ENCODE peak calls at places on chromosomes 11 and 22, in six cellular contexts. X is endodermal cell, M is A549, L is neural progenitor cell, I is spleen, F is HAP-1. A is an unnamed sample. For H3K4me1, the result is how much of the 10 kb centered on the place peaks cover.

GRCh38 chr11:128929468-128929867 is 13.2 kb downstream of the TP53AIP1 start:
- DNase-seq in F (no peak), X (peak), M (no peak), L (no peak), I (peak), A (no peak)

GRCh38 chr11:86574493-86575207 is 97.8 kb downstream of the ME3 start:
- DNase-seq in M (no peak), X (no peak), F (no peak), L (no peak), I (no peak), A (no peak)

GRCh38 chr22:38755155-38755910 is 465 bp downstream of the SUN2 start:
- DNase-seq in M (peak), X (peak), F (peak), L (peak), I (peak), A (peak)

GRCh38 chr22:19974233-19974861 is 32.7 kb upstream of the TXNRD2 start:
- DNase-seq in L (peak), X (peak), F (peak), I (no peak), M (peak), A (peak)

GRCh38 chr22:25383892-25384291 is 164.5 kb downstream of the CRYBB2 start:
- DNase-seq in L (no peak), F (no peak), M (no peak), X (no peak), I (no peak), A (no peak)

GRCh38 chr22:45671783-45672563 is at the start of gene ATXN10:
- DNase-seq in I (peak), L (peak), F (peak), M (peak), X (peak), A (peak)

GRCh38 chr11:114288139-114288538 is 8.1 kb upstream of the NNMT start:
- DNase-seq in L (no peak), X (no peak), I (no peak), F (no peak), M (no peak), A (no peak)

GRCh38 chr22:37566903-37567798 is 6.9 kb downstream of the CDC42EP1 start:
- DNase-seq in L (peak), I (peak), X (peak), M (peak), F (peak), A (peak)

GRCh38 chr11:69799582-69799981 is 19.6 kb downstream of the FGF3 start:
- DNase-seq in F (peak), X (peak), I (no peak), L (peak), M (peak), A (no peak)

GRCh38 chr11:74014880-74015279 is 6.0 kb upstream of the UCP3 start:
- DNase-seq in F (no peak), X (no peak), L (no peak), M (no peak), I (no peak), A (no peak)

GRCh38 chr11:38060930-38061329 is 1462.9 kb upstream of the RAG2 start:
- DNase-seq in L (no peak), M (no peak), F (no peak), X (no peak), I (no peak), A (no peak)

GRCh38 chr11:57514538-57515331 is 767 bp downstream of the SLC43A1 start:
- DNase-seq in L (peak), X (peak), I (peak), M (no peak), F (peak), A (peak)

GRCh38 chr22:33105501-33105911 is 47.3 kb upstream of the SYN3 start:
- DNase-seq in L (no peak), X (no peak), M (no peak), I (no peak), F (no peak), A (no peak)

GRCh38 chr11:8068605-8069221 is 12.3 kb upstream of the TUB start:
- DNase-seq in M (peak), F (no peak), X (peak), I (peak), L (no peak), A (peak)

GRCh38 chr11:6611092-6612007 is 666 bp downstream of the TAF10 start:
- DNase-seq in L (peak), X (peak), F (peak), M (no peak), I (peak), A (peak)

GRCh38 chr11:120501976-120502755 is 9.4 kb upstream of the GRIK4 start:
- DNase-seq in M (no peak), F (peak), I (no peak), X (no peak), L (no peak), A (no peak)

GRCh38 chr11:100752371-100753073 is 65.4 kb downstream of the ARHGAP42 start:
- DNase-seq in X (no peak), I (no peak), F (no peak), M (no peak), L (no peak), A (no peak)

GRCh38 chr11:103546236-103546635 is 437.0 kb downstream of the DYNC2H1 start:
- DNase-seq in F (no peak), L (no peak), X (no peak), I (no peak), M (no peak), A (no peak)

GRCh38 chr11:12868315-12869073 is 140.6 kb upstream of the RASSF10 start:
- DNase-seq in F (no peak), I (no peak), L (no peak), M (no peak), X (no peak), A (peak)

GRCh38 chr11:119676461-119677020 is 52.5 kb downstream of the NECTIN1 start:
- DNase-seq in M (no peak), L (no peak), I (no peak), X (no peak), F (no peak), A (peak)

GRCh38 chr11:17443926-17444690 is 32.5 kb downstream of the ABCC8 start:
- DNase-seq in F (no peak), X (no peak), L (peak), I (no peak), M (no peak), A (no peak)

GRCh38 chr11:79013509-79013908 is 427.3 kb downstream of the TENM4 start:
- DNase-seq in X (no peak), L (no peak), I (no peak), M (peak), F (no peak), A (no peak)

GRCh38 chr11:127345819-127346459 is 345.4 kb upstream of the KIRREL3 start:
- DNase-seq in L (peak), I (no peak), X (peak), M (peak), F (peak), A (no peak)

GRCh38 chr11:62832346-62833234 is at the start of gene TEX54:
- DNase-seq in I (peak), X (no peak), L (no peak), F (no peak), M (no peak), A (no peak)

GRCh38 chr22:46233231-46233630 is 16.9 kb downstream of the CDPF1 start:
- DNase-seq in F (peak), X (no peak), I (peak), M (no peak), L (no peak), A (no peak)

GRCh38 chr22:42791721-42792452 is 65.2 kb downstream of the ARFGAP3 start:
- DNase-seq in I (no peak), L (no peak), X (no peak), F (no peak), M (no peak), A (no peak)

GRCh38 chr22:19933328-19934241 is 8.0 kb upstream of the COMT start:
- DNase-seq in I (peak), L (no peak), F (no peak), M (no peak), X (no peak), A (no peak)

GRCh38 chr22:49825944-49826602 is 1.6 kb downstream of the BRD1 start:
- DNase-seq in L (no peak), I (peak), M (peak), F (peak), X (no peak), A (peak)

DNA sequence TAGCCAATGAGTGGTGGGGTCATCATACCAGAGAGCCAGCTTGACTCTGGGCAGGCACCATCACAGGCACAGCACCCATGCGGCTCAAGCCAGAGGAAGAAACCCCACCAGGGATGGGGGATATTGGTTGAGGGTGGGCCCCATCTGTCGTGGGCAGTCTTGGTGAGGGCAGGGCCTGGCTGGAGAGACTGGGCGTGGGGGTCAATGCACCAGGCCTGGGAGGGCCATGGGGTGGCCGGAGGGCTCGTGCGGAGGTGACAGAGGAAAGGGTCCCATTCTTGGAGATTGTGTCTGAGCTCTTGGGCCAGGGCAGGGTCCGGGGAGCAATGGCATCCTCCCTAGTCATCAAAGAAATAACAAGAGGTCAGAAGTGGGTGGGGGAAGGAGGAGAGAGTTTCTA is 1.6 kb upstream of the VSIG2 start:
- DNase-seq in F (no peak), M (no peak), I (no peak), L (no peak), X (peak), A (no peak)
- H3K4me1 ChIP-seq in F (under half), M (under half), I (under half), L (under half), X (under half), A (under half)

GRCh38 chr11:117201906-117202305 is 2.7 kb downstream of the TAGLN start:
- DNase-seq in F (no peak), L (no peak), X (no peak), M (no peak), I (no peak), A (no peak)

GRCh38 chr11:117201516-117201866 is 2.3 kb downstream of the TAGLN start:
- DNase-seq in I (no peak), F (no peak), X (no peak), L (no peak), M (no peak), A (no peak)

GRCh38 chr11:117204283-117205080 is 5.3 kb downstream of the TAGLN start:
- DNase-seq in X (peak), F (no peak), I (no peak), M (no peak), L (no peak), A (no peak)

GRCh38 chr11:117202386-117203068 is 3.4 kb downstream of the TAGLN start:
- DNase-seq in X (no peak), F (no peak), I (no peak), L (no peak), M (no peak), A (no peak)

DNA sequence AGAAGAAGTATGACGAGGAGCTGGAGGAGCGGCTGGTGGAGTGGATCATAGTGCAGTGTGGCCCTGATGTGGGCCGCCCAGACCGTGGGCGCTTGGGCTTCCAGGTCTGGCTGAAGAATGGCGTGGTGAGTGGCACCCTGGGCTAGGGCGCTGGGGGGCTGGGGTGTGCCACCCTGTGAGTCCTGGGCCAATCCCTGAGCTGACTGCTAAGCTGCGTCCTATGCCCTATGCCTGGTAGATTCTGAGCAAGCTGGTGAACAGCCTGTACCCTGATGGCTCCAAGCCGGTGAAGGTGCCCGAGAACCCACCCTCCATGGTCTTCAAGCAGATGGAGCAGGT is 3.9 kb downstream of the TAGLN start:
- DNase-seq in X (no peak), L (no peak), M (no peak), I (no peak), F (no peak), A (no peak)
- H3K4me1 ChIP-seq in X (under half), L (under half), M (under half), I (under half), F (under half), A (under half)

GRCh38 chr11:1650918-1651262 is 21.3 kb downstream of the KRTAP5-5 start:
- DNase-seq in X (no peak), F (no peak), M (no peak), I (peak), L (no peak), A (no peak)

GRCh38 chr11:1652778-1653540 is 23.4 kb downstream of the KRTAP5-5 start:
- DNase-seq in X (peak), I (peak), M (peak), L (peak), F (peak), A (peak)

GRCh38 chr11:1653541-1654387 is 24.2 kb downstream of the KRTAP5-5 start:
- DNase-seq in L (no peak), I (peak), F (no peak), X (no peak), M (no peak), A (no peak)

GRCh38 chr11:1652026-1652425 is 22.5 kb downstream of the KRTAP5-5 start:
- DNase-seq in I (peak), F (no peak), M (no peak), L (no peak), X (no peak), A (no peak)

DNA sequence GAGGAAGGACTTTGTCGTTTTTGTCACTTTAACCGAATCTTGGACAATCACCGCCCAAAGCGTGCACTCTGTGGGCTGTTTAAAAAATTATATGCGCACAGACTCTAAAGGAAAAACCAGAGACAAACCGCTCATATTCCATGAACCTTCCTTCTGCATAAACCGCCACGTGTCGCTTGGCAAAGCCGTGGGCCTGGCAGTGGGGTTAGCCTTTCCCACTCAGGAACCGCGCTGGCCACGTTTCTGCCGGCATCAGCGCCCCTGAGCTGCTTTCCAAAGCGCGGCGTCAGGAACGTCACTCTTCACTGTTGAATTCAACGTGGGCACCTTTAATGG is 22.8 kb downstream of the KRTAP5-5 start:
- DNase-seq in I (no peak), F (no peak), L (no peak), M (no peak), X (no peak), A (no peak)
- H3K4me1 ChIP-seq in I (under half), F (under half), L (under half), M (under half), X (under half), A (under half)

DNA sequence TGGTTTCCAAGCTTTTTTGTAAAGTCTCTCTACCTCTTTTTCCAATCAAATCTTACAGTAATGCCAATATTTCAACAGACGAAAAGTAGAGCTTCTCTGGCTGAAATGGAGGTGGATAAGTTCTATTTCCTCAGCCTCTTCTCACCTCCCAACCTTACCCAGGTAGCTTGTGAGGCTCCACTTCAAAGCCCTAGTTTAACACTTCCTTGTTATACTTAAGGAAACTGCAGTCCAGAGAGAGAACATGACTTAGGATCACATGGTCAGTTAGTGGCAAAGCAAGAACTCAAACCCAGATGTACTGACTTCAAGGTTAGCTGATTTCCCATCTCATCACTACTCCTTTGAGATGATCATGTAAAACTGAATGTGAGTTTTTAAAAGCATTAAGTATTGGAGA is 32.5 kb downstream of the PAK1 start:
- DNase-seq in F (no peak), I (no peak), L (no peak), X (no peak), M (no peak), A (no peak)
- H3K4me1 ChIP-seq in F (under half), I (under half), L (under half), X (under half), M (under half), A (under half)

GRCh38 chr11:11850668-11851067 is 8.9 kb downstream of the USP47 start:
- DNase-seq in L (no peak), X (no peak), F (no peak), M (no peak), I (no peak), A (no peak)
- H3K4me1 ChIP-seq in L (under half), X (under half), F (under half), M (under half), I (half or more), A (under half)

GRCh38 chr22:28016781-28017557 is 97.9 kb upstream of the PITPNB start:
- DNase-seq in M (no peak), X (no peak), I (peak), F (no peak), L (no peak), A (no peak)
- H3K4me1 ChIP-seq in M (under half), X (under half), I (under half), F (under half), L (half or more), A (under half)

DNA sequence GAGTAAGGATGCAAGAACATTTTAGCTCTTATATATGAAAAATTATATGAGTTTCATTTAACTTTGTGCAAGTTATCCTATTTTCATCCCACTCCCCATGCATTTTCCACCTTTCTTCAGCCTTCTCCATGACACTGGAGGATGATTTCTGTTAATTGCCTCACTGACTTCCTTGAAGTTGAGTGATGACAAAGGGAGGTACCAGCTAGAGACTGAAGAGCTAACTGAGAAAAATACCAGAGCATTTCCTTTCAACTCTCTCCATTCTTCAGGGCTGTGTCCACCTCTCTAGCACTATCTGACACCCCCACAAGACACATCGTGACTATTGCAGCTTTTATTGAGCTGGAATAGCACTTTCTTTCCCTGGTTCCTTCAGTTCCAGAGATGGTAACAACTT is 711.6 kb upstream of the LRRC4C start:
- DNase-seq in F (no peak), M (no peak), L (no peak), I (no peak), X (no peak), A (no peak)
- H3K4me1 ChIP-seq in F (under half), M (under half), L (under half), I (under half), X (under half), A (under half)

GRCh38 chr11:60857378-60858232 is 1.9 kb upstream of the PTGDR2 start:
- DNase-seq in M (no peak), I (peak), F (no peak), L (no peak), X (no peak), A (peak)

GRCh38 chr11:60858731-60859464 is 3.1 kb upstream of the PTGDR2 start:
- DNase-seq in M (no peak), L (no peak), I (peak), X (no peak), F (no peak), A (no peak)

GRCh38 chr11:60859616-60860250 is 4.0 kb upstream of the PTGDR2 start:
- DNase-seq in X (no peak), M (no peak), F (no peak), I (peak), L (no peak), A (no peak)

GRCh38 chr11:60855726-60856633 is at the start of gene PTGDR2:
- DNase-seq in L (no peak), I (peak), M (no peak), X (no peak), F (no peak), A (no peak)

DNA sequence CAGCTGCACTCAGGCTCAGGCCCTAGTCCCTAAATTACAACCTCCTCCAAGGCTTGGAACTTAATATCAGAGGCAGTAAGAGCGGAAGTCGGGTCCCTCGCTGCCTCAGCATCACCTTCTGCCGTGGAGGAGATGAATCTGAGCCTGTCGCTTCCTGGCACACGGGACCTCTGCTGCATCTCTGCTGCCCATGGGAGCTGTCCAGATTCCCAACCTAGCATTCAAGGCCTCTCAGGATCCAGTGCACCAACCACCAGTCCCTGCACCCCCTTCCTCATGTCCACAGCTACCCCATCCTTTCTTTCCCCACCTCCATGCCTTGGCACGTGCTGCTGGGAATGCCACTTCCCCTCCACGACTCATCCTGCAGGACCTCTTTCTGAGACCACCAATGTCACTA is 2.5 kb upstream of the PTGDR2 start:
- DNase-seq in F (no peak), M (no peak), L (no peak), X (no peak), I (peak), A (no peak)
- H3K4me1 ChIP-seq in F (under half), M (under half), L (under half), X (under half), I (under half), A (under half)

GRCh38 chr11:117931971-117932370 is 2.8 kb upstream of the TMPRSS13 start:
- DNase-seq in F (no peak), I (peak), M (no peak), L (no peak), X (peak), A (no peak)
- H3K4me1 ChIP-seq in F (under half), I (under half), M (under half), L (under half), X (under half), A (under half)